ENCODE peak calls at places on chromosomes 3 and 15, in six cellular contexts. L is HL-60, S is A549, Z is endothelial cell, F is omental fat pad, N is T-cell. P is an unnamed sample.

GRCh38 chr15:32042269-32042996 is 12.1 kb downstream of the CHRNA7 start:
- DNase-seq in L (no peak), S (no peak), Z (no peak), F (no peak), N (no peak), P (no peak)

GRCh38 chr3:181052256-181052655 is 62.7 kb upstream of the DNAJC19 start:
- DNase-seq in L (no peak), S (no peak), Z (no peak), F (no peak), N (no peak), P (no peak)

GRCh38 chr3:11548721-11549131 is 95.0 kb downstream of the VGLL4 start:
- DNase-seq in L (no peak), S (no peak), Z (no peak), F (no peak), N (no peak), P (no peak)

GRCh38 chr3:24119321-24119751 is 174.2 kb downstream of the NR1D2 start:
- DNase-seq in L (no peak), S (peak; percentile 27), Z (no peak), F (no peak), N (no peak), P (no peak)

GRCh38 chr3:38627956-38628355 is 21.5 kb downstream of the SCN5A start:
- DNase-seq in L (no peak), S (peak; percentile 17), Z (peak; percentile 76), F (no peak), N (no peak), P (no peak)

GRCh38 chr3:51819709-51820406 is 40.8 kb upstream of the IQCF6 start:
- DNase-seq in L (no peak), S (peak; percentile 26), Z (peak; percentile 43), F (no peak), N (no peak), P (peak; percentile 15)

GRCh38 chr3:59388555-59389280 is 338.9 kb upstream of the CFAP20DC start:
- DNase-seq in L (no peak), S (no peak), Z (no peak), F (no peak), N (no peak), P (no peak)

GRCh38 chr3:12246758-12247157 is 42.1 kb upstream of the PPARG start:
- DNase-seq in L (no peak), S (no peak), Z (no peak), F (no peak), N (no peak), P (no peak)

GRCh38 chr3:141287326-141287725 is 55.7 kb downstream of the PXYLP1 start:
- DNase-seq in L (no peak), S (no peak), Z (no peak), F (no peak), N (no peak), P (no peak)

GRCh38 chr3:64266065-64266874 is 41.0 kb upstream of the PRICKLE2 start:
- DNase-seq in L (no peak), S (peak; percentile 66), Z (no peak), F (peak; percentile 34), N (no peak), P (no peak)

GRCh38 chr15:91186892-91187644 is 87.0 kb downstream of the SV2B start:
- DNase-seq in L (no peak), S (peak; percentile 22), Z (peak; percentile 50), F (no peak), N (no peak), P (no peak)

GRCh38 chr3:163056874-163057497 is 1560.4 kb downstream of the OTOL1 start:
- DNase-seq in L (peak; percentile 11), S (peak; percentile 56), Z (peak; percentile 70), F (peak; percentile 43), N (no peak), P (peak; percentile 28)

GRCh38 chr3:179026636-179027035 is 45.0 kb downstream of the ZMAT3 start:
- DNase-seq in L (no peak), S (no peak), Z (no peak), F (no peak), N (no peak), P (no peak)

GRCh38 chr3:101170047-101170771 is 150.2 kb downstream of the IMPG2 start:
- DNase-seq in L (no peak), S (no peak), Z (no peak), F (no peak), N (no peak), P (no peak)